ENCODE peak calls at places on chromosomes 13 and 19, in nine cellular contexts. Y is ovary; O is mucosa of descending colon; P is neuronal stem cell; W is A673; L is CD8-positive, alpha-beta memory T cell; V is K562; G is psoas muscle; E is kidney. R is an unnamed sample.

GRCh38 chr19:55386515-55386947 is 799 bp downstream of the RPL28 start:
- DNase-seq in V (no peak), E (peak; percentile 82), Y (no peak), O (peak; percentile 53), P (no peak), L (no peak), G (no peak), W (no peak), R (no peak)

GRCh38 chr19:31354316-31354715 is 5.1 kb upstream of the TSHZ3 start:
- DNase-seq in Y (no peak), V (no peak), L (no peak), E (no peak), G (no peak), P (no peak), W (no peak), O (no peak), R (no peak)

GRCh38 chr13:29994911-29995601 is 144.6 kb upstream of the UBL3 start:
- DNase-seq in Y (no peak), P (no peak), L (no peak), G (no peak), W (no peak), O (no peak), V (no peak), E (no peak), R (no peak)

GRCh38 chr13:20989883-20990282 is 71.5 kb downstream of the LATS2 start:
- DNase-seq in W (no peak), O (no peak), L (no peak), G (no peak), Y (no peak), P (no peak), E (no peak), V (no peak), R (no peak)

GRCh38 chr19:2779121-2779740 is 3.8 kb downstream of the SGTA start:
- DNase-seq in O (no peak), E (no peak), W (no peak), L (no peak), P (no peak), Y (no peak), V (no peak), G (no peak), R (no peak)

GRCh38 chr13:51955281-51955771 is 55.9 kb downstream of the ATP7B start:
- DNase-seq in V (peak; percentile 31), P (no peak), L (no peak), Y (no peak), O (peak; percentile 75), G (no peak), E (no peak), W (no peak), R (no peak)

GRCh38 chr19:920051-920857 is 3.1 kb downstream of the KISS1R start:
- DNase-seq in V (no peak), E (no peak), O (peak; percentile 62), G (no peak), P (no peak), Y (peak; percentile 32), L (peak; percentile 55), W (peak; percentile 65), R (no peak)

GRCh38 chr13:112073245-112074138 is 6.5 kb downstream of the SOX1 start:
- DNase-seq in W (no peak), G (no peak), E (no peak), O (no peak), L (no peak), P (peak; percentile 90), V (no peak), Y (no peak), R (no peak)

GRCh38 chr19:52191951-52192350 is 2.1 kb downstream of the PPP2R1A start:
- DNase-seq in V (no peak), Y (no peak), O (no peak), E (no peak), W (no peak), L (no peak), G (no peak), P (no peak), R (no peak)

GRCh38 chr19:17862711-17863519 is 3.2 kb downstream of the RPL18A start:
- DNase-seq in Y (no peak), E (no peak), O (no peak), W (no peak), V (peak; percentile 3), L (no peak), P (no peak), G (no peak), R (no peak)

GRCh38 chr19:30649934-30650614 is 277.9 kb downstream of the ZNF536 start:
- DNase-seq in Y (no peak), O (no peak), G (no peak), P (peak; percentile 50), W (peak; percentile 80), E (no peak), V (peak; percentile 45), L (no peak), R (no peak)

GRCh38 chr13:35860661-35861060 is 270.5 kb downstream of the DCLK1 start:
- DNase-seq in G (no peak), L (no peak), W (no peak), V (no peak), O (no peak), E (no peak), P (no peak), Y (no peak), R (no peak)

GRCh38 chr19:11737964-11738745 is 591 bp downstream of the ZNF823 start:
- DNase-seq in V (peak; percentile 49), O (peak; percentile 88), G (peak; percentile 72), P (no peak), E (peak; percentile 92), L (peak; percentile 21), Y (peak; percentile 38), W (peak; percentile 29), R (no peak)

GRCh38 chr19:41339936-41340335 is 13.8 kb downstream of the TGFB1 start:
- DNase-seq in W (no peak), Y (no peak), V (no peak), E (no peak), O (no peak), P (no peak), G (no peak), L (no peak), R (no peak)
- H3K36me3 ChIP-seq in W (peaks cover 47% of the 10 kb centered on the region), Y (no peaks in the 10 kb centered on the region), V (peaks cover 84% of the 10 kb centered on the region), E (no peaks in the 10 kb centered on the region), O (no peaks in the 10 kb centered on the region), P (no peaks in the 10 kb centered on the region), G (peaks cover 3% of the 10 kb centered on the region), L (peaks cover 52% of the 10 kb centered on the region), R (no peaks in the 10 kb centered on the region)

GRCh38 chr13:97275265-97275664 is 53.1 kb downstream of the MBNL2 start:
- DNase-seq in W (peak; percentile 62), E (no peak), Y (no peak), V (no peak), G (no peak), P (no peak), O (no peak), L (no peak), R (no peak)

GRCh38 chr13:97278395-97279078 is 56.4 kb downstream of the MBNL2 start:
- DNase-seq in G (no peak), W (no peak), P (no peak), V (no peak), E (no peak), Y (no peak), L (no peak), O (no peak), R (no peak)

GRCh38 chr13:97274782-97275252 is 52.7 kb downstream of the MBNL2 start:
- DNase-seq in V (no peak), P (no peak), E (no peak), W (peak; percentile 42), Y (no peak), G (no peak), L (no peak), O (no peak), R (no peak)

GRCh38 chr13:97275775-97276501 is 53.8 kb downstream of the MBNL2 start:
- DNase-seq in G (no peak), L (no peak), P (no peak), O (no peak), E (no peak), Y (no peak), V (no peak), W (no peak), R (no peak)

GRCh38 chr13:97276862-97277269 is 54.7 kb downstream of the MBNL2 start:
- DNase-seq in V (no peak), E (no peak), O (no peak), G (no peak), L (no peak), P (no peak), W (no peak), Y (no peak), R (no peak)
- H3K36me3 ChIP-seq in V (peaks cover 19% of the 10 kb centered on the region), E (peaks cover 6% of the 10 kb centered on the region), O (no peaks in the 10 kb centered on the region), G (peaks cover 20% of the 10 kb centered on the region), L (no peaks in the 10 kb centered on the region), P (peaks cover 6% of the 10 kb centered on the region), W (no peaks in the 10 kb centered on the region), Y (no peaks in the 10 kb centered on the region), R (no peaks in the 10 kb centered on the region)

GRCh38 chr19:10551698-10552301 is 8.1 kb downstream of the ATG4D start:
- DNase-seq in V (no peak), O (peak; percentile 56), L (no peak), W (peak; percentile 61), Y (no peak), G (no peak), E (no peak), P (no peak), R (no peak)

GRCh38 chr19:10546817-10547216 is 3.1 kb downstream of the ATG4D start:
- DNase-seq in Y (no peak), E (no peak), G (no peak), V (no peak), W (no peak), P (no peak), L (no peak), O (no peak), R (no peak)

GRCh38 chr19:10549733-10550132 is 6.0 kb downstream of the ATG4D start:
- DNase-seq in W (no peak), L (no peak), E (no peak), Y (no peak), G (no peak), O (no peak), P (no peak), V (no peak), R (no peak)

GRCh38 chr19:10550336-10550735 is 6.6 kb downstream of the ATG4D start:
- DNase-seq in E (no peak), W (no peak), Y (no peak), O (no peak), V (no peak), L (no peak), P (no peak), G (no peak), R (no peak)

DNA sequence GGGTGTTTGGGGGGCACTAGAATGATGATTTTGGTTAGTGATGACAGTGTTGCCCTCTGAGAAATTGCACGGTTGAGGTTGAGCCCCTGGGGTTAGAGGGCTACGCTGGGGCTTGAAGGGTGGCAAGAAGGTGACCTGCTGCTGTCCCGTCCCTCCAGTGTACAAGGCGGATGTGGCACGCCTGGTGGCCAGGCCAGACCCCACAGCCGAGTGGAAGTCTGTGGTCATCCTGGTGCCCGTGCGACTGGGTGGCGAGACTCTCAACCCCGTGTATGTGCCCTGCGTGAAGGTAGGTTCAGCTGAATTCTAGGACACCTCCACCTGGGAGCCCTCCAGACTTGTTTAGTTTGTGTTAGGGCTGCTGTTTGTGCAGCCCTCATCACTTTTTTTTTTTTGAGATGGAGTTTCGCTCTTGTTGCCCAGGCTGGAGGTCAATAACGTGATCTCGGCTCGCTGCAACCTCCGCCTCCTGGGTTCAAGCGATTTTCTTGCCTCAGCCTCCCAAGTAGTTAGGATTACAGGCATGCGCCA is 5.1 kb downstream of the ATG4D start:
- DNase-seq in P (no peak), E (no peak), G (no peak), Y (no peak), L (no peak), V (no peak), O (no peak), W (no peak), R (no peak)
- H3K36me3 ChIP-seq in P (peaks cover 37% of the 10 kb centered on the region), E (peaks cover 25% of the 10 kb centered on the region), G (peaks cover 87% of the 10 kb centered on the region), Y (no peaks in the 10 kb centered on the region), L (peaks cover 42% of the 10 kb centered on the region), V (peaks cover 73% of the 10 kb centered on the region), O (peaks cover 21% of the 10 kb centered on the region), W (peaks cover 43% of the 10 kb centered on the region), R (peaks cover 25% of the 10 kb centered on the region)

GRCh38 chr13:97999653-98000052 is 46.2 kb downstream of the IPO5 start:
- DNase-seq in L (no peak), Y (no peak), P (no peak), V (no peak), O (no peak), W (no peak), E (no peak), G (no peak), R (no peak)
- H3K36me3 ChIP-seq in L (peaks cover 23% of the 10 kb centered on the region), Y (no peaks in the 10 kb centered on the region), P (peaks cover 30% of the 10 kb centered on the region), V (peaks cover 80% of the 10 kb centered on the region), O (no peaks in the 10 kb centered on the region), W (peaks cover 100% of the 10 kb centered on the region), E (peaks cover 16% of the 10 kb centered on the region), G (peaks cover 100% of the 10 kb centered on the region), R (peaks cover 36% of the 10 kb centered on the region)